ENCODE peak calls at places on chromosomes 7 and 10, in ten cellular contexts. C is AG04449, P is psoas muscle, K is B cell, L is mammary epithelial cell, N is endodermal cell, Q is HFFc6, Z is fibroblast of lung, R is brain microvascular endothelial cell, H is glutamatergic neuron. T is an unnamed sample.
A peak's percentile ranks its signal among the peaks of the same experiment; 100 is the strongest.

GRCh38 chr10:12534824-12535223 is 185.5 kb downstream of the CAMK1D start:
- DNase-seq in C (no peak), P (no peak), K (no peak), L (peak; percentile 2), N (peak; percentile 38), Q (no peak), Z (no peak), R (peak; percentile 85), H (no peak), T (no peak)

GRCh38 chr7:140403878-140404564 is at the start of gene RAB19:
- DNase-seq in C (no peak), P (no peak), K (peak; percentile 52), L (peak; percentile 53), N (peak; percentile 91), Q (no peak), Z (no peak), R (no peak), H (no peak), T (no peak)

GRCh38 chr10:116972136-116972535 is 32.9 kb downstream of the SHTN1 start:
- DNase-seq in C (no peak), P (no peak), K (no peak), L (no peak), N (no peak), Q (no peak), Z (no peak), R (no peak), H (no peak), T (no peak)

GRCh38 chr10:62248465-62248864 is 20.2 kb downstream of the RTKN2 start:
- DNase-seq in C (no peak), P (no peak), K (no peak), L (no peak), N (no peak), Q (no peak), Z (peak; percentile 56), R (no peak), H (no peak), T (no peak)

GRCh38 chr7:95897557-95898183 is 125.3 kb downstream of the DYNC1I1 start:
- DNase-seq in C (no peak), P (no peak), K (no peak), L (no peak), N (no peak), Q (no peak), Z (no peak), R (no peak), H (no peak), T (no peak)

GRCh38 chr10:110407301-110408170 is 90.2 kb upstream of the DUSP5 start:
- DNase-seq in C (no peak), P (no peak), K (no peak), L (no peak), N (no peak), Q (peak; percentile 51), Z (no peak), R (no peak), H (no peak), T (no peak)

GRCh38 chr7:137476937-137477336 is 133.4 kb upstream of the PTN start:
- DNase-seq in C (no peak), P (no peak), K (no peak), L (no peak), N (no peak), Q (no peak), Z (no peak), R (peak; percentile 13), H (no peak), T (no peak)

GRCh38 chr10:29688230-29688634 is 53.5 kb upstream of the SVIL start:
- DNase-seq in C (no peak), P (no peak), K (no peak), L (no peak), N (peak; percentile 86), Q (no peak), Z (no peak), R (no peak), H (peak; percentile 67), T (no peak)

GRCh38 chr7:55080000-55080629 is 61.3 kb downstream of the EGFR start:
- DNase-seq in C (no peak), P (no peak), K (no peak), L (no peak), N (no peak), Q (no peak), Z (no peak), R (no peak), H (no peak), T (no peak)

GRCh38 chr10:69439350-69439739 is 11.9 kb upstream of the TSPAN15 start:
- DNase-seq in C (no peak), P (peak; percentile 90), K (no peak), L (peak; percentile 67), N (no peak), Q (peak; percentile 80), Z (no peak), R (no peak), H (no peak), T (no peak)

GRCh38 chr10:5526691-5527331 is 2.0 kb downstream of the CALML3 start:
- DNase-seq in C (no peak), P (no peak), K (no peak), L (no peak), N (peak; percentile 39), Q (no peak), Z (no peak), R (no peak), H (no peak), T (peak; percentile 33)

GRCh38 chr10:30813872-30814471 is 184.4 kb upstream of the LYZL2 start:
- DNase-seq in C (no peak), P (no peak), K (no peak), L (peak; percentile 80), N (no peak), Q (peak; percentile 70), Z (peak; percentile 46), R (peak; percentile 80), H (no peak), T (no peak)

GRCh38 chr7:20786779-20787651 is at the start of gene SP8:
- DNase-seq in C (no peak), P (peak; percentile 16), K (no peak), L (peak; percentile 52), N (peak; percentile 92), Q (no peak), Z (no peak), R (no peak), H (peak; percentile 75), T (no peak)

GRCh38 chr7:50626971-50627370 is 61.8 kb upstream of the DDC start:
- DNase-seq in C (no peak), P (no peak), K (no peak), L (no peak), N (peak; percentile 48), Q (no peak), Z (no peak), R (no peak), H (no peak), T (no peak)

GRCh38 chr7:75740846-75741497 is 2.2 kb upstream of the HIP1 start:
- DNase-seq in C (no peak), P (peak; percentile 35), K (peak; percentile 55), L (no peak), N (peak; percentile 71), Q (no peak), Z (no peak), R (no peak), H (peak; percentile 31), T (peak; percentile 79)

GRCh38 chr7:127250312-127251047 is 2.3 kb downstream of the GRM8 start:
- DNase-seq in C (no peak), P (no peak), K (no peak), L (peak; percentile 1), N (no peak), Q (no peak), Z (no peak), R (no peak), H (no peak), T (no peak)
- TF ChIP-seq CTCF in C (no peak), P (no peak), K (no peak), L (no peak), N (no peak), Q (no peak), Z (no peak), R (no peak), H (no peak), T (no peak)

GRCh38 chr7:77537136-77537594 is at the start of gene PTPN12:
- DNase-seq in C (no peak), P (no peak), K (no peak), L (no peak), N (no peak), Q (peak; percentile 71), Z (no peak), R (peak; percentile 59), H (no peak), T (no peak)

GRCh38 chr7:77538186-77538907 is 1.3 kb downstream of the PTPN12 start:
- DNase-seq in C (peak; percentile 26), P (peak; percentile 87), K (no peak), L (peak; percentile 89), N (peak; percentile 90), Q (peak; percentile 85), Z (peak; percentile 96), R (peak; percentile 89), H (peak; percentile 74), T (peak; percentile 73)

GRCh38 chr7:77536017-77536412 is 1.1 kb upstream of the PTPN12 start:
- DNase-seq in C (no peak), P (no peak), K (no peak), L (no peak), N (no peak), Q (no peak), Z (no peak), R (no peak), H (no peak), T (no peak)

GRCh38 chr7:77537595-77538185 is 595 bp downstream of the PTPN12 start:
- DNase-seq in C (no peak), P (no peak), K (peak; percentile 53), L (no peak), N (no peak), Q (no peak), Z (peak; percentile 28), R (peak; percentile 17), H (peak; percentile 60), T (no peak)

GRCh38 chr7:77536413-77537135 is 521 bp upstream of the PTPN12 start:
- DNase-seq in C (peak; percentile 49), P (peak; percentile 99), K (peak; percentile 97), L (peak; percentile 97), N (peak; percentile 99), Q (peak; percentile 95), Z (peak; percentile 95), R (peak; percentile 92), H (peak; percentile 99), T (peak; percentile 96)
- TF ChIP-seq CTCF in C (no peak), P (no peak), K (no peak), L (no peak), N (no peak), Q (no peak), Z (no peak), R (no peak), H (no peak), T (no peak)

DNA sequence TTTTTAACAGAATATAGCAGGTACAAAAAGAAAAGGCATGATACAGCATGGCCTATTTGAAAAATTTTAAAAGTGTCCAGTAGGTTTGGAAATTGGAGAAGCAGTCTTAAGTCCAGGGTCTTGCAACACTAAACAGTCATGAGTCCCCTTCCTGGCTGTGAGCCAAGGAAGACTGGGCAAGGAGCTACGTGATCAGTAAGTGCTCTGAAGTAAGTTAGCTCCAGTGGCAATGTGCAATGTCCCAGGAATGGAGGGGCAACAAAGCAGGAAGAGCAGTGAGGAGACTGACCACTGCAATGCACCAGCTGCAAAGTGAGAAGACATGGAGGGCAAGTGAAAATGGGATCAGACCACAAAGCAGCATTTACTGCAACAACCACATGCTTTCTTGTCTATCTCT is 72.9 kb upstream of the GRID1 start:
- DNase-seq in C (peak; percentile 86), P (peak; percentile 78), K (no peak), L (peak; percentile 26), N (no peak), Q (peak; percentile 50), Z (peak; percentile 94), R (peak; percentile 98), H (no peak), T (peak; percentile 95)
- TF ChIP-seq CTCF in C (no peak), P (peak; percentile 22), K (no peak), L (no peak), N (no peak), Q (no peak), Z (no peak), R (peak; percentile 41), H (no peak), T (peak; percentile 23)

GRCh38 chr10:89414879-89415821 is 782 bp downstream of the IFIT5 start:
- DNase-seq in C (no peak), P (peak; percentile 52), K (peak; percentile 69), L (peak; percentile 52), N (peak; percentile 80), Q (peak; percentile 27), Z (peak; percentile 51), R (peak; percentile 12), H (peak; percentile 64), T (no peak)
- TF ChIP-seq CTCF in C (no peak), P (no peak), K (no peak), L (no peak), N (peak; percentile 42), Q (no peak), Z (no peak), R (no peak), H (no peak), T (no peak)